ENCODE peak calls at places on chromosomes 11 and 22, in four cellular contexts. M, Y, I and L are unnamed samples.

GRCh38 chr11:65633390-65634139 is 4.3 kb upstream of the SIPA1 start:
- DNase-seq in M (no peak), Y (no peak), I (peak; percentile 79), L (no peak)

GRCh38 chr11:83715927-83716525 is 429.9 kb upstream of the CCDC90B start:
- DNase-seq in M (no peak), Y (no peak), I (no peak), L (no peak)

GRCh38 chr11:60838132-60838531 is 3.8 kb upstream of the CCDC86 start:
- DNase-seq in I (no peak), M (peak; percentile 43), Y (no peak), L (no peak)

GRCh38 chr22:35728639-35729308 is 11.1 kb downstream of the APOL5 start:
- DNase-seq in Y (no peak), M (no peak), I (peak; percentile 63), L (no peak)

GRCh38 chr22:28883917-28884753 is 763 bp downstream of the ZNRF3 start:
- DNase-seq in I (peak; percentile 58), Y (no peak), M (peak; percentile 85), L (peak; percentile 60)

GRCh38 chr11:78176605-78177141 is 11.8 kb downstream of the KCTD21 start:
- DNase-seq in Y (no peak), M (peak; percentile 55), I (no peak), L (no peak)

GRCh38 chr11:125348704-125349635 is 147.1 kb downstream of the FEZ1 start:
- DNase-seq in M (peak; percentile 95), I (peak; percentile 70), Y (peak; percentile 6), L (peak; percentile 54)

GRCh38 chr11:107705027-107705426 is 6.8 kb downstream of the SLN start:
- DNase-seq in Y (no peak), I (no peak), M (no peak), L (no peak)